ENCODE peak calls at places on chromosomes 3 and 15, in four cellular contexts. F, A, K and Q are unnamed samples.

GRCh38 chr15:58918239-58918638 is 15.2 kb downstream of the SLTM start:
- DNase-seq in F (no peak), A (no peak), K (no peak), Q (no peak)

GRCh38 chr15:40412095-40412759 is 6.6 kb downstream of the IVD start:
- DNase-seq in F (no peak), A (no peak), K (peak; percentile 76), Q (no peak)

GRCh38 chr3:120928991-120929390 is 21.0 kb downstream of the STXBP5L start:
- DNase-seq in F (no peak), A (no peak), K (no peak), Q (no peak)

GRCh38 chr15:85554852-85555521 is 174.6 kb downstream of the AKAP13 start:
- DNase-seq in F (no peak), A (no peak), K (no peak), Q (no peak)

GRCh38 chr15:72962054-72962702 is 90.1 kb upstream of the NEO1 start:
- DNase-seq in F (no peak), A (no peak), K (no peak), Q (no peak)

GRCh38 chr3:32835943-32836342 is 18.1 kb downstream of the TRIM71 start:
- DNase-seq in F (no peak), A (no peak), K (no peak), Q (no peak)

GRCh38 chr15:53976844-53977392 is 1.3 kb upstream of the UNC13C start:
- DNase-seq in F (peak; percentile 41), A (no peak), K (no peak), Q (no peak)

GRCh38 chr3:36461588-36461987 is 81.3 kb downstream of the STAC start:
- DNase-seq in F (no peak), A (peak; percentile 5), K (no peak), Q (no peak)

GRCh38 chr15:48710952-48711495 is 65.5 kb upstream of the FBN1 start:
- DNase-seq in F (no peak), A (no peak), K (no peak), Q (no peak)

GRCh38 chr3:171542976-171543375 is 82.8 kb upstream of the TNIK start:
- DNase-seq in F (no peak), A (no peak), K (no peak), Q (no peak)

GRCh38 chr3:132418916-132419315 is 1.6 kb downstream of the DNAJC13 start:
- DNase-seq in F (no peak), A (no peak), K (no peak), Q (no peak)

GRCh38 chr3:116154389-116154788 is 290.9 kb downstream of the LSAMP start:
- DNase-seq in F (no peak), A (no peak), K (no peak), Q (no peak)

GRCh38 chr3:111593666-111594065 is 1.5 kb downstream of the ZBED2 start:
- DNase-seq in F (no peak), A (no peak), K (no peak), Q (no peak)

GRCh38 chr3:65560133-65560532 is 478.6 kb downstream of the MAGI1 start:
- DNase-seq in F (no peak), A (no peak), K (no peak), Q (no peak)

GRCh38 chr3:48747703-48748102 is 30.7 kb upstream of the IP6K2 start:
- DNase-seq in F (no peak), A (no peak), K (peak; percentile 33), Q (no peak)

GRCh38 chr3:130480736-130481135 is 36.2 kb upstream of the COL6A6 start:
- DNase-seq in F (no peak), A (peak; percentile 28), K (no peak), Q (no peak)

GRCh38 chr3:62940763-62941632 is 65.8 kb upstream of the CADPS start:
- DNase-seq in F (no peak), A (peak; percentile 1), K (no peak), Q (no peak)

GRCh38 chr3:147390589-147391569 is 15.5 kb downstream of the ZIC4 start:
- DNase-seq in F (no peak), A (no peak), K (no peak), Q (no peak)
- H3K9me3 ChIP-seq in F (no peaks in the 10 kb centered on the region), A (peaks cover 20% of the 10 kb centered on the region), K (peaks cover 33% of the 10 kb centered on the region), Q (no peaks in the 10 kb centered on the region)

DNA sequence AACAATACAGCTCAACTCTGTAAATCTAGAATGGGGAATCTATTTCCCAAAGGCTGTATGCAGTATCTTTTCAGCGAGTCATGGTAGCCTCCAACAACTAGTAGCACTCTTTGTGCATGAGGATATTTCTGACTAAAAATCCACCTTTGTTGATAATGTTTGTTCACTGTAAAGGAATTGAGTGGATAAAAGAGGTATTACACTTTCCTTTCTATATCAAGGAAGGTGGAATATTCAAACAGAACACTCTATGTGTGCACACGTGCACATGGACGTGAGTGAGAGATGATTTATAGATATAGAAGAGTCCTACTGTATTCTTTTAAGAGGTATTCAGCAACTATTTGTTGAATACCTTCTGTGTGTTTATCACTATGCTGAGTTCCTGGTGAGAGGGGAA is 68.2 kb downstream of the CMSS1 start:
- DNase-seq in F (no peak), A (no peak), K (no peak), Q (no peak)
- H3K27ac ChIP-seq in F (no peak overlapping the region), A (no peak overlapping the region), K (no peak overlapping the region), Q (no peak overlapping the region)

GRCh38 chr15:100448481-100448880 is 80.3 kb downstream of the CERS3 start:
- DNase-seq in F (no peak), A (no peak), K (no peak), Q (no peak)

GRCh38 chr15:100457201-100457600 is 71.5 kb downstream of the CERS3 start:
- DNase-seq in F (no peak), A (peak; percentile 21), K (no peak), Q (no peak)

GRCh38 chr15:100454148-100454547 is 74.6 kb downstream of the CERS3 start:
- DNase-seq in F (no peak), A (no peak), K (no peak), Q (no peak)
- H3K9me3 ChIP-seq in F (peaks cover 20% of the 10 kb centered on the region), A (peaks cover 9% of the 10 kb centered on the region), K (peaks cover 28% of the 10 kb centered on the region), Q (no peaks in the 10 kb centered on the region)

GRCh38 chr3:124273651-124274050 is 281.7 kb upstream of the ROPN1 start:
- DNase-seq in F (no peak), A (peak; percentile 17), K (no peak), Q (no peak)
- H3K27ac ChIP-seq in F (no peak overlapping the region), A (no peak overlapping the region), K (no peak overlapping the region), Q (peak overlapping the region; percentile 80)

GRCh38 chr3:118666-119065 is 77.9 kb upstream of the CHL1 start:
- DNase-seq in F (no peak), A (no peak), K (no peak), Q (no peak)
- H3K9me3 ChIP-seq in F (no peaks in the 10 kb centered on the region), A (no peaks in the 10 kb centered on the region), K (no peaks in the 10 kb centered on the region), Q (no peaks in the 10 kb centered on the region)

GRCh38 chr3:188421151-188421821 is 267.3 kb downstream of the LPP start:
- DNase-seq in F (no peak), A (peak; percentile 90), K (no peak), Q (no peak)
- H3K27ac ChIP-seq in F (no peak overlapping the region), A (peak overlapping the region; percentile 58), K (no peak overlapping the region), Q (no peak overlapping the region)

DNA sequence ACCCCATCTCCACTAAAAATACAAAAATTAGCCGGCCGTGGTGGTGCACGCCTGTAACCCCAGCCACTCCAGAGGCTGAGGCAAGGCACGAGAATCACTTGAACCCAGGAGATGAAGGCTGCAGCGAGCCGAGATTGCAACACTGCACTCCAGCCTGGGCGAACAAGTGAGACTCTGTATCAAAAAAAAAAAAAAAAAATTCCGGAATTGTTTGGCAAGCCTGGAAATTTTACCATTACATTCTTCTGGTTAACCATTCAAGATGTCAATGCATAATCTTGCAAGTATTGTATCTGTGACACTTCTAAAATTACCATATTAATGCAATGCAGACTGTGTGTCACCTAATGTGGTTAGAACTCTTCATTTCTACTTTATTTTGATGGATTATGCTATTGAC is 67.0 kb downstream of the CSNK1G1 start:
- DNase-seq in F (no peak), A (no peak), K (no peak), Q (no peak)
- H3K9me3 ChIP-seq in F (no peaks in the 10 kb centered on the region), A (no peaks in the 10 kb centered on the region), K (no peaks in the 10 kb centered on the region), Q (no peaks in the 10 kb centered on the region)

GRCh38 chr3:86984271-86984670 is 6.7 kb downstream of the VGLL3 start:
- DNase-seq in F (no peak), A (peak; percentile 38), K (no peak), Q (no peak)
- H3K27ac ChIP-seq in F (no peak overlapping the region), A (peak overlapping the region; percentile 32), K (no peak overlapping the region), Q (no peak overlapping the region)